ENCODE peak calls at places on chromosome 2, in seven cellular contexts. O, H, B, X, Y, P and E are unnamed samples.

GRCh38 chr2:96527990-96528679 is 8.4 kb upstream of the ARID5A start:
- DNase-seq in H (no peak), X (no peak), P (no peak), B (no peak), O (peak), Y (peak), E (no peak)

GRCh38 chr2:165573534-165574461 is 104.3 kb downstream of the CSRNP3 start:
- DNase-seq in O (no peak), H (no peak), P (no peak), X (peak), B (no peak), Y (no peak), E (peak)

GRCh38 chr2:15749460-15750432 is 158.1 kb downstream of the DDX1 start:
- DNase-seq in Y (no peak), P (no peak), O (no peak), H (no peak), X (no peak), B (no peak), E (no peak)

GRCh38 chr2:144349674-144350073 is 170.2 kb downstream of the ZEB2 start:
- DNase-seq in B (no peak), O (no peak), H (no peak), Y (no peak), P (no peak), X (no peak), E (no peak)

GRCh38 chr2:237122214-237122666 is 36.6 kb downstream of the COPS8 start:
- DNase-seq in X (no peak), Y (no peak), B (peak), H (peak), P (no peak), O (no peak), E (peak)

GRCh38 chr2:149329068-149329467 is 1.3 kb upstream of the LYPD6 start:
- DNase-seq in O (no peak), Y (no peak), B (no peak), X (no peak), H (no peak), P (no peak), E (peak)

GRCh38 chr2:11395389-11395788 is 51.0 kb upstream of the ROCK2 start:
- DNase-seq in P (no peak), B (no peak), O (no peak), H (no peak), X (no peak), Y (no peak), E (no peak)

GRCh38 chr2:45910473-45911060 is 259.1 kb downstream of the PRKCE start:
- DNase-seq in X (no peak), P (no peak), Y (no peak), O (no peak), B (no peak), H (no peak), E (no peak)